ENCODE peak calls at places on chromosomes 16 and 17, in ten cellular contexts. One of them, this sample, is unnamed.

GRCh38 chr17:65772989-65773388 is 211.5 kb upstream of the AXIN2 start:
- DNase-seq in EH: no peak
- DNase-seq in GM03348: no peak
- DNase-seq in bronchial epithelial cell: no peak
- DNase-seq in RPMI7951: no peak
- DNase-seq in progenitor cell of endocrine pancreas: no peak
- DNase-seq in stimulated activated CD8-positive, alpha-beta memory T cell treated with anti-CD3 and anti-CD28 coated beads, Interleukin-7, amount 100 ng/mL, for 24 hours: no peak
- DNase-seq in A549: no peak
- DNase-seq in stimulated activated CD4-positive, alpha-beta T cell treated with anti-CD3 and anti-CD28 coated beads, Interleukin-1b, Interleukin-23, amount 100 ng/mL, for 24 hours: no peak
- DNase-seq in NCI-H146: no peak
- DNase-seq in this sample: no peak

GRCh38 chr17:63498621-63499195 is 21.8 kb downstream of the ACE start:
- DNase-seq in bronchial epithelial cell: no peak
- DNase-seq in progenitor cell of endocrine pancreas: no peak
- DNase-seq in A549: no peak
- DNase-seq in RPMI7951: no peak
- DNase-seq in stimulated activated CD4-positive, alpha-beta T cell treated with anti-CD3 and anti-CD28 coated beads, Interleukin-1b, Interleukin-23, amount 100 ng/mL, for 24 hours: no peak
- DNase-seq in NCI-H146: no peak
- DNase-seq in GM03348: peak
- DNase-seq in EH: peak
- DNase-seq in stimulated activated CD8-positive, alpha-beta memory T cell treated with anti-CD3 and anti-CD28 coated beads, Interleukin-7, amount 100 ng/mL, for 24 hours: no peak
- DNase-seq in this sample: peak

GRCh38 chr16:84806256-84806889 is 13.4 kb upstream of the CRISPLD2 start:
- DNase-seq in bronchial epithelial cell: no peak
- DNase-seq in EH: peak
- DNase-seq in NCI-H146: no peak
- DNase-seq in A549: peak
- DNase-seq in progenitor cell of endocrine pancreas: no peak
- DNase-seq in GM03348: peak
- DNase-seq in RPMI7951: peak
- DNase-seq in stimulated activated CD8-positive, alpha-beta memory T cell treated with anti-CD3 and anti-CD28 coated beads, Interleukin-7, amount 100 ng/mL, for 24 hours: no peak
- DNase-seq in stimulated activated CD4-positive, alpha-beta T cell treated with anti-CD3 and anti-CD28 coated beads, Interleukin-1b, Interleukin-23, amount 100 ng/mL, for 24 hours: no peak
- DNase-seq in this sample: peak

GRCh38 chr17:42387663-42388380 is 420 bp downstream of the STAT3 start:
- DNase-seq in stimulated activated CD8-positive, alpha-beta memory T cell treated with anti-CD3 and anti-CD28 coated beads, Interleukin-7, amount 100 ng/mL, for 24 hours: peak
- DNase-seq in A549: no peak
- DNase-seq in RPMI7951: peak
- DNase-seq in progenitor cell of endocrine pancreas: peak
- DNase-seq in stimulated activated CD4-positive, alpha-beta T cell treated with anti-CD3 and anti-CD28 coated beads, Interleukin-1b, Interleukin-23, amount 100 ng/mL, for 24 hours: no peak
- DNase-seq in EH: peak
- DNase-seq in NCI-H146: peak
- DNase-seq in bronchial epithelial cell: peak
- DNase-seq in GM03348: peak
- DNase-seq in this sample: peak

GRCh38 chr16:65308506-65308905 is 186.6 kb upstream of the CDH11 start:
- DNase-seq in progenitor cell of endocrine pancreas: no peak
- DNase-seq in NCI-H146: no peak
- DNase-seq in A549: no peak
- DNase-seq in EH: no peak
- DNase-seq in RPMI7951: no peak
- DNase-seq in stimulated activated CD4-positive, alpha-beta T cell treated with anti-CD3 and anti-CD28 coated beads, Interleukin-1b, Interleukin-23, amount 100 ng/mL, for 24 hours: no peak
- DNase-seq in bronchial epithelial cell: no peak
- DNase-seq in GM03348: no peak
- DNase-seq in stimulated activated CD8-positive, alpha-beta memory T cell treated with anti-CD3 and anti-CD28 coated beads, Interleukin-7, amount 100 ng/mL, for 24 hours: no peak
- DNase-seq in this sample: no peak

GRCh38 chr16:84198401-84198800 is 7.4 kb downstream of the ADAD2 start:
- DNase-seq in stimulated activated CD8-positive, alpha-beta memory T cell treated with anti-CD3 and anti-CD28 coated beads, Interleukin-7, amount 100 ng/mL, for 24 hours: no peak
- DNase-seq in progenitor cell of endocrine pancreas: no peak
- DNase-seq in stimulated activated CD4-positive, alpha-beta T cell treated with anti-CD3 and anti-CD28 coated beads, Interleukin-1b, Interleukin-23, amount 100 ng/mL, for 24 hours: no peak
- DNase-seq in A549: no peak
- DNase-seq in NCI-H146: no peak
- DNase-seq in bronchial epithelial cell: peak
- DNase-seq in EH: peak
- DNase-seq in GM03348: peak
- DNase-seq in RPMI7951: peak
- DNase-seq in this sample: peak

GRCh38 chr17:28174352-28175046 is 132.0 kb downstream of the NLK start:
- DNase-seq in EH: no peak
- DNase-seq in stimulated activated CD8-positive, alpha-beta memory T cell treated with anti-CD3 and anti-CD28 coated beads, Interleukin-7, amount 100 ng/mL, for 24 hours: peak
- DNase-seq in GM03348: no peak
- DNase-seq in progenitor cell of endocrine pancreas: no peak
- DNase-seq in NCI-H146: no peak
- DNase-seq in A549: no peak
- DNase-seq in RPMI7951: no peak
- DNase-seq in stimulated activated CD4-positive, alpha-beta T cell treated with anti-CD3 and anti-CD28 coated beads, Interleukin-1b, Interleukin-23, amount 100 ng/mL, for 24 hours: peak
- DNase-seq in bronchial epithelial cell: peak
- DNase-seq in this sample: no peak

GRCh38 chr17:63697341-63698286 is 2.3 kb downstream of the LIMD2 start:
- DNase-seq in RPMI7951: no peak
- DNase-seq in progenitor cell of endocrine pancreas: no peak
- DNase-seq in stimulated activated CD8-positive, alpha-beta memory T cell treated with anti-CD3 and anti-CD28 coated beads, Interleukin-7, amount 100 ng/mL, for 24 hours: no peak
- DNase-seq in EH: peak
- DNase-seq in GM03348: peak
- DNase-seq in bronchial epithelial cell: peak
- DNase-seq in A549: peak
- DNase-seq in NCI-H146: peak
- DNase-seq in stimulated activated CD4-positive, alpha-beta T cell treated with anti-CD3 and anti-CD28 coated beads, Interleukin-1b, Interleukin-23, amount 100 ng/mL, for 24 hours: peak
- DNase-seq in this sample: peak

GRCh38 chr17:40452074-40452787 is 9.0 kb downstream of the IGFBP4 start:
- DNase-seq in bronchial epithelial cell: no peak
- DNase-seq in NCI-H146: no peak
- DNase-seq in A549: no peak
- DNase-seq in progenitor cell of endocrine pancreas: no peak
- DNase-seq in GM03348: peak
- DNase-seq in RPMI7951: peak
- DNase-seq in stimulated activated CD8-positive, alpha-beta memory T cell treated with anti-CD3 and anti-CD28 coated beads, Interleukin-7, amount 100 ng/mL, for 24 hours: no peak
- DNase-seq in EH: peak
- DNase-seq in stimulated activated CD4-positive, alpha-beta T cell treated with anti-CD3 and anti-CD28 coated beads, Interleukin-1b, Interleukin-23, amount 100 ng/mL, for 24 hours: no peak
- DNase-seq in this sample: peak

GRCh38 chr16:83312015-83312734 is 495.6 kb upstream of the HSBP1 start:
- DNase-seq in NCI-H146: no peak
- DNase-seq in progenitor cell of endocrine pancreas: no peak
- DNase-seq in bronchial epithelial cell: no peak
- DNase-seq in A549: no peak
- DNase-seq in GM03348: no peak
- DNase-seq in stimulated activated CD4-positive, alpha-beta T cell treated with anti-CD3 and anti-CD28 coated beads, Interleukin-1b, Interleukin-23, amount 100 ng/mL, for 24 hours: no peak
- DNase-seq in EH: no peak
- DNase-seq in stimulated activated CD8-positive, alpha-beta memory T cell treated with anti-CD3 and anti-CD28 coated beads, Interleukin-7, amount 100 ng/mL, for 24 hours: no peak
- DNase-seq in RPMI7951: no peak
- DNase-seq in this sample: no peak

This sample was measured in hepatic stellate cell.